ENCODE peak calls at places on chromosomes 11 and 22, in seven cellular contexts. N is AG09319, S is adrenal gland, G is CMK, W is mammary epithelial cell, R is suprapubic skin, C is chondrocyte. X is an unnamed sample.

GRCh38 chr11:31813961-31814868 is 3.1 kb upstream of the PAX6 start:
- DNase-seq in C (no peak), S (no peak), G (no peak), R (no peak), N (no peak), W (no peak), X (no peak)

GRCh38 chr11:24295360-24295759 is 201.5 kb upstream of the LUZP2 start:
- DNase-seq in W (no peak), S (no peak), N (no peak), C (no peak), G (no peak), R (no peak), X (no peak)

GRCh38 chr11:69437001-69437875 is 44.2 kb upstream of the LINC01488 start:
- DNase-seq in G (no peak), R (no peak), W (peak; percentile 82), S (no peak), N (no peak), C (peak; percentile 96), X (no peak)

GRCh38 chr11:67542169-67542568 is 18.9 kb upstream of the CABP2 start:
- DNase-seq in S (no peak), W (no peak), G (no peak), N (no peak), R (no peak), C (no peak), X (no peak)

GRCh38 chr11:107563702-107564101 is 1.8 kb downstream of the ALKBH8 start:
- DNase-seq in R (no peak), C (no peak), N (peak; percentile 29), G (no peak), S (peak; percentile 24), W (peak; percentile 48), X (no peak)

GRCh38 chr22:41908409-41909289 is 6.2 kb downstream of the SHISA8 start:
- DNase-seq in C (no peak), N (no peak), W (no peak), G (no peak), S (no peak), R (peak; percentile 62), X (no peak)

GRCh38 chr22:39530692-39531331 is 1.7 kb downstream of the RPS19BP1 start:
- DNase-seq in W (no peak), N (no peak), G (no peak), R (no peak), S (no peak), C (no peak), X (no peak)

GRCh38 chr22:47228767-47229166 is 466.3 kb downstream of the TBC1D22A start:
- DNase-seq in R (no peak), S (no peak), W (no peak), N (no peak), G (no peak), C (no peak), X (no peak)

GRCh38 chr22:50422046-50422445 is 52.8 kb downstream of the SBF1 start:
- DNase-seq in S (no peak), N (no peak), G (no peak), R (no peak), W (no peak), C (no peak), X (no peak)

GRCh38 chr11:113400631-113401230 is 13.2 kb downstream of the ANKK1 start:
- DNase-seq in S (no peak), C (no peak), N (no peak), G (no peak), R (no peak), W (no peak), X (no peak)

GRCh38 chr11:3101921-3102640 is 44.9 kb upstream of the CARS1 start:
- DNase-seq in N (no peak), C (peak; percentile 88), G (no peak), S (no peak), R (peak; percentile 62), W (no peak), X (no peak)

X was measured in BJ.